ENCODE peak calls at places on chromosomes 2 and 18, in seven cellular contexts. U, I, Y, K, E, N and B are unnamed samples.

GRCh38 chr18:49890041-49890440 is 76.7 kb upstream of the ACAA2 start:
- DNase-seq in U (no peak), I (no peak), Y (no peak), K (no peak), E (no peak), N (no peak), B (no peak)

GRCh38 chr2:231191896-231192872 is 6.2 kb upstream of the ARMC9 start:
- DNase-seq in U (no peak), I (no peak), Y (no peak), K (peak), E (peak), N (peak), B (peak)

GRCh38 chr2:118786691-118787090 is 60.8 kb downstream of the EN1 start:
- DNase-seq in U (no peak), I (no peak), Y (no peak), K (no peak), E (no peak), N (no peak), B (no peak)

GRCh38 chr2:108080177-108080576 is 93.9 kb downstream of the SLC5A7 start:
- DNase-seq in U (no peak), I (no peak), Y (no peak), K (no peak), E (no peak), N (no peak), B (no peak)

GRCh38 chr2:201242562-201243277 is 17.6 kb upstream of the CASP8 start:
- DNase-seq in U (no peak), I (no peak), Y (no peak), K (no peak), E (no peak), N (no peak), B (no peak)

GRCh38 chr2:96180002-96180401 is 28.6 kb downstream of the STARD7 start:
- DNase-seq in U (no peak), I (no peak), Y (no peak), K (no peak), E (no peak), N (no peak), B (no peak)

GRCh38 chr2:142716463-142717242 is 160.8 kb upstream of the KYNU start:
- DNase-seq in U (no peak), I (no peak), Y (no peak), K (no peak), E (no peak), N (no peak), B (no peak)

GRCh38 chr18:44392933-44393332 is 287.8 kb upstream of the SETBP1 start:
- DNase-seq in U (no peak), I (no peak), Y (no peak), K (no peak), E (no peak), N (no peak), B (no peak)

GRCh38 chr2:149307014-149307413 is 23.4 kb upstream of the LYPD6 start:
- DNase-seq in U (no peak), I (no peak), Y (no peak), K (no peak), E (no peak), N (no peak), B (no peak)

GRCh38 chr2:42846026-42846425 is 53.6 kb upstream of the HAAO start:
- DNase-seq in U (no peak), I (no peak), Y (no peak), K (no peak), E (no peak), N (no peak), B (no peak)

GRCh38 chr2:205706769-205707375 is 24.6 kb downstream of the NRP2 start:
- DNase-seq in U (peak), I (peak), Y (peak), K (peak), E (peak), N (peak), B (no peak)

GRCh38 chr2:27006602-27007415 is 26.0 kb upstream of the TMEM214 start:
- DNase-seq in U (no peak), I (no peak), Y (no peak), K (no peak), E (no peak), N (no peak), B (no peak)

GRCh38 chr2:9229470-9229820 is 22.8 kb downstream of the ASAP2 start:
- DNase-seq in U (no peak), I (no peak), Y (no peak), K (no peak), E (no peak), N (peak), B (no peak)

GRCh38 chr18:13369353-13369752 is 150.8 kb downstream of the LDLRAD4 start:
- DNase-seq in U (no peak), I (no peak), Y (no peak), K (no peak), E (no peak), N (no peak), B (no peak)

GRCh38 chr18:6414118-6414722 is 491 bp downstream of the L3MBTL4 start:
- DNase-seq in U (peak), I (peak), Y (no peak), K (peak), E (peak), N (peak), B (no peak)

GRCh38 chr2:88187038-88187676 is 17.0 kb downstream of the THNSL2 start:
- DNase-seq in U (peak), I (peak), Y (no peak), K (peak), E (peak), N (no peak), B (peak)

GRCh38 chr2:98473995-98474780 is 29.5 kb downstream of the INPP4A start:
- DNase-seq in U (no peak), I (no peak), Y (no peak), K (no peak), E (no peak), N (no peak), B (no peak)

GRCh38 chr2:197198890-197199289 is 111.7 kb downstream of the ANKRD44 start:
- DNase-seq in U (peak), I (peak), Y (peak), K (no peak), E (no peak), N (peak), B (no peak)

GRCh38 chr2:162475661-162476060 is 131.7 kb downstream of the GCA start:
- DNase-seq in U (peak), I (no peak), Y (no peak), K (no peak), E (no peak), N (no peak), B (no peak)

GRCh38 chr2:23545811-23546210 is 160.8 kb downstream of the KLHL29 start:
- DNase-seq in U (no peak), I (no peak), Y (no peak), K (no peak), E (no peak), N (no peak), B (peak)

GRCh38 chr2:177585234-177585863 is 192.8 kb downstream of the AGPS start:
- DNase-seq in U (no peak), I (no peak), Y (no peak), K (no peak), E (no peak), N (no peak), B (peak)

GRCh38 chr2:180675170-180675569 is 305.2 kb upstream of the UBE2E3 start:
- DNase-seq in U (no peak), I (no peak), Y (no peak), K (no peak), E (no peak), N (no peak), B (no peak)

GRCh38 chr2:181657379-181657778 is 474 bp upstream of the CERKL start:
- DNase-seq in U (no peak), I (no peak), Y (no peak), K (no peak), E (no peak), N (no peak), B (no peak)

GRCh38 chr2:196143641-196144236 is 27.6 kb downstream of the STK17B start:
- DNase-seq in U (no peak), I (no peak), Y (no peak), K (no peak), E (peak), N (no peak), B (no peak)

GRCh38 chr2:102724553-102724952 is 37.3 kb upstream of the TMEM182 start:
- DNase-seq in U (no peak), I (no peak), Y (no peak), K (no peak), E (no peak), N (no peak), B (no peak)

GRCh38 chr2:196123679-196124373 is 47.6 kb downstream of the STK17B start:
- DNase-seq in U (no peak), I (no peak), Y (no peak), K (no peak), E (no peak), N (no peak), B (no peak)

GRCh38 chr2:19369341-19369955 is 11.0 kb upstream of the OSR1 start:
- DNase-seq in U (no peak), I (no peak), Y (no peak), K (no peak), E (peak), N (no peak), B (peak)

GRCh38 chr2:152167070-152167469 is 8.5 kb downstream of the STAM2 start:
- DNase-seq in U (no peak), I (no peak), Y (no peak), K (no peak), E (no peak), N (no peak), B (no peak)

GRCh38 chr2:124911560-124911959 is 886.5 kb downstream of the CNTNAP5 start:
- DNase-seq in U (peak), I (no peak), Y (no peak), K (no peak), E (no peak), N (no peak), B (no peak)

GRCh38 chr18:55455938-55456337 is 132.1 kb downstream of the TCF4 start:
- DNase-seq in U (no peak), I (no peak), Y (no peak), K (no peak), E (no peak), N (no peak), B (no peak)

GRCh38 chr2:161766334-161766733 is 142.1 kb downstream of the SLC4A10 start:
- DNase-seq in U (no peak), I (no peak), Y (no peak), K (no peak), E (peak), N (no peak), B (no peak)